ENCODE peak calls at places on chromosome 21, in ten cellular contexts. One of them, this sample, is unnamed.

GRCh38 chr21:40243676-40244075 is 376.4 kb downstream of the PCP4 start:
- DNase-seq in psoas muscle: no peak
- DNase-seq in pancreas: no peak
- DNase-seq in tibial artery: no peak
- DNase-seq in Panc1: no peak
- DNase-seq in CD4-positive, alpha-beta T cell: no peak
- DNase-seq in foreskin fibroblast: no peak
- DNase-seq in colonic mucosa: no peak
- DNase-seq in omental fat pad: no peak
- DNase-seq in transverse colon: no peak
- DNase-seq in this sample: no peak

GRCh38 chr21:29334717-29335428 is 36.2 kb downstream of the BACH1 start:
- DNase-seq in colonic mucosa: no peak
- DNase-seq in psoas muscle: no peak
- DNase-seq in foreskin fibroblast: peak; percentile 43
- DNase-seq in CD4-positive, alpha-beta T cell: no peak
- DNase-seq in transverse colon: no peak
- DNase-seq in pancreas: no peak
- DNase-seq in tibial artery: no peak
- DNase-seq in Panc1: no peak
- DNase-seq in omental fat pad: no peak
- DNase-seq in this sample: no peak

GRCh38 chr21:38533887-38534286 is 35.6 kb upstream of the ERG start:
- DNase-seq in pancreas: no peak
- DNase-seq in CD4-positive, alpha-beta T cell: no peak
- DNase-seq in psoas muscle: no peak
- DNase-seq in transverse colon: no peak
- DNase-seq in foreskin fibroblast: no peak
- DNase-seq in Panc1: no peak
- DNase-seq in omental fat pad: no peak
- DNase-seq in colonic mucosa: no peak
- DNase-seq in tibial artery: no peak
- DNase-seq in this sample: no peak

GRCh38 chr21:38159355-38159754 is 97.4 kb upstream of the KCNJ15 start:
- DNase-seq in omental fat pad: peak; percentile 52
- DNase-seq in colonic mucosa: peak; percentile 61
- DNase-seq in Panc1: peak; percentile 33
- DNase-seq in transverse colon: peak; percentile 58
- DNase-seq in pancreas: no peak
- DNase-seq in CD4-positive, alpha-beta T cell: peak; percentile 32
- DNase-seq in foreskin fibroblast: peak; percentile 71
- DNase-seq in psoas muscle: no peak
- DNase-seq in tibial artery: peak; percentile 70
- DNase-seq in this sample: peak; percentile 18

GRCh38 chr21:36203603-36203889 is 46.9 kb downstream of the DOP1B start:
- DNase-seq in foreskin fibroblast: peak; percentile 88
- DNase-seq in CD4-positive, alpha-beta T cell: no peak
- DNase-seq in Panc1: no peak
- DNase-seq in pancreas: no peak
- DNase-seq in transverse colon: no peak
- DNase-seq in tibial artery: no peak
- DNase-seq in omental fat pad: no peak
- DNase-seq in psoas muscle: no peak
- DNase-seq in colonic mucosa: no peak
- DNase-seq in this sample: no peak

GRCh38 chr21:41472769-41473548 is 35.0 kb downstream of the TMPRSS2 start:
- DNase-seq in transverse colon: no peak
- DNase-seq in pancreas: no peak
- DNase-seq in CD4-positive, alpha-beta T cell: no peak
- DNase-seq in psoas muscle: no peak
- DNase-seq in omental fat pad: no peak
- DNase-seq in colonic mucosa: no peak
- DNase-seq in tibial artery: no peak
- DNase-seq in Panc1: no peak
- DNase-seq in foreskin fibroblast: no peak
- DNase-seq in this sample: no peak

GRCh38 chr21:9839011-9839661 is 682.2 kb upstream of the TPTE start:
- DNase-seq in tibial artery: no peak
- DNase-seq in Panc1: no peak
- DNase-seq in colonic mucosa: no peak
- DNase-seq in psoas muscle: peak; percentile 56
- DNase-seq in pancreas: peak; percentile 72
- DNase-seq in omental fat pad: no peak
- DNase-seq in foreskin fibroblast: no peak
- DNase-seq in transverse colon: no peak
- DNase-seq in CD4-positive, alpha-beta T cell: no peak
- DNase-seq in this sample: no peak

GRCh38 chr21:32726742-32727477 is 903 bp downstream of the SYNJ1 start:
- DNase-seq in CD4-positive, alpha-beta T cell: no peak
- DNase-seq in colonic mucosa: peak; percentile 53
- DNase-seq in Panc1: no peak
- DNase-seq in psoas muscle: no peak
- DNase-seq in tibial artery: peak; percentile 25
- DNase-seq in omental fat pad: no peak
- DNase-seq in transverse colon: peak; percentile 42
- DNase-seq in pancreas: no peak
- DNase-seq in foreskin fibroblast: no peak
- DNase-seq in this sample: peak; percentile 4

GRCh38 chr21:17441370-17441769 is 71.5 kb upstream of the CXADR start:
- DNase-seq in pancreas: no peak
- DNase-seq in foreskin fibroblast: no peak
- DNase-seq in colonic mucosa: peak; percentile 78
- DNase-seq in CD4-positive, alpha-beta T cell: no peak
- DNase-seq in transverse colon: peak; percentile 77
- DNase-seq in tibial artery: no peak
- DNase-seq in omental fat pad: no peak
- DNase-seq in psoas muscle: no peak
- DNase-seq in Panc1: no peak
- DNase-seq in this sample: no peak

GRCh38 chr21:14923468-14923867 is 141.3 kb downstream of the NRIP1 start:
- DNase-seq in pancreas: no peak
- DNase-seq in Panc1: no peak
- DNase-seq in colonic mucosa: no peak
- DNase-seq in transverse colon: no peak
- DNase-seq in foreskin fibroblast: peak; percentile 12
- DNase-seq in psoas muscle: no peak
- DNase-seq in tibial artery: no peak
- DNase-seq in omental fat pad: no peak
- DNase-seq in CD4-positive, alpha-beta T cell: no peak
- DNase-seq in this sample: no peak

DNA sequence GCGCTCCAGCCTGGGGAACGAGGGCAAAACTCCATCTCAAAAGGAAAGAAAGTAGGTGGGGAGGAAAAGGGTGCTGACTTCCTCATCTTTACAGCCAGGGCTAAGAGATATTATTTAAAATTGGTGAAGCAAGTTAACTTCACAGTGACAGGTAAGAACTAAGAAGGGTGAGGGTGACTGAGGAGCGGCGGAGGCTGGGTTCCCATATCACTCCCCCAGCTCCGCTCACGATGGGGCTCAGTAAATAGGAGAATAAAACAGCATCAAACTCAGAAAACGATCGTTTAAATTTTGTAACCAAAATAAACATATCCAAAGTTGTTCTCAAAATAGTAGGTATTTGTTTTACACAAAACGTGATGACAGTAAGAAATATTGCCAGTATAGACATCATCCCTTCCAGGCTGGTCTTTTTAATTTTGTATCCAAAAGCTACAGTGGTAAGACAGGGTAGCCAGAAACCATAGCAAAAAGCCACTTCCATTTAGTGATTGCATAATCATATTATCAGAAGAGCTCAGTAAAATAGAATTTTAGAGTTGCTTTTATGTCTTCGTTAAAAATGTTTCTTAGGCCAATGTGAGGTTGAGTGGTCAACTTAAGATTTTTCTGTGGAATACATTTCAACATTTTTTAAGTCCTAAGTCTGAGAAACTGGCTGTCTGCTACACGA is 26.2 kb upstream of the ADARB1 start:
- DNase-seq in CD4-positive, alpha-beta T cell: no peak
- DNase-seq in tibial artery: no peak
- DNase-seq in omental fat pad: no peak
- DNase-seq in pancreas: no peak
- DNase-seq in colonic mucosa: no peak
- DNase-seq in Panc1: no peak
- DNase-seq in transverse colon: no peak
- DNase-seq in psoas muscle: no peak
- DNase-seq in foreskin fibroblast: no peak
- DNase-seq in this sample: no peak
- TF ChIP-seq CTCF in CD4-positive, alpha-beta T cell: no peak
- TF ChIP-seq CTCF in tibial artery: no peak
- TF ChIP-seq CTCF in omental fat pad: no peak
- TF ChIP-seq CTCF in pancreas: no peak
- TF ChIP-seq CTCF in colonic mucosa: no peak
- TF ChIP-seq CTCF in Panc1: no peak
- TF ChIP-seq CTCF in transverse colon: no peak
- TF ChIP-seq CTCF in psoas muscle: no peak
- TF ChIP-seq CTCF in foreskin fibroblast: no peak
- TF ChIP-seq CTCF in this sample: no peak

DNA sequence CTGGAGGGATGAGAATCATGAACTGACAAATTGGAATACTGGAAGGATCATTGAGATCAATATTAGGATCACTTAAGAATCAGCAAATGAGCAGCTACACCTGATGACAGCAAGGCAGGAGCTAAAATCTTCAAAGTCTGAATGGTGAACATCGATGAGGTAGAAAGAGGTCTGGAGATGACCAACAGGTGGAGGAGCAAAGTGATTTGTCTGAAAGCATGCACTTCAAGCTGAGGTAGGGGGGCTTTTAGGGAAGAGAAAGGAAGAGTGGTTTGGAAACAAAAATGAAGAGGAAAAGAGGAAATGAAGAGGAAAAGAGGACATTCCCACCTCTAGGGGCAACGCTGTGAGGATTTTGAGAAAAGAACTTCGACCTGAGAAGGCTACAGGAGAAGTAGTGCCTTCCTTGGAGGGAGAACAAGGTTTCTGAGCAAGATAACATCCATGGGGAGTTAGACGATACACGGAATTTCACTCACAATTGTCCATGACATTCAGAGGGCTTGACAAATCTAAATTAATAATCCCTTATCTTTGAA is 79.0 kb downstream of the APP start:
- DNase-seq in psoas muscle: no peak
- DNase-seq in CD4-positive, alpha-beta T cell: no peak
- DNase-seq in foreskin fibroblast: no peak
- DNase-seq in omental fat pad: no peak
- DNase-seq in transverse colon: no peak
- DNase-seq in Panc1: no peak
- DNase-seq in colonic mucosa: no peak
- DNase-seq in pancreas: no peak
- DNase-seq in tibial artery: no peak
- DNase-seq in this sample: no peak
- TF ChIP-seq CTCF in psoas muscle: no peak
- TF ChIP-seq CTCF in CD4-positive, alpha-beta T cell: no peak
- TF ChIP-seq CTCF in foreskin fibroblast: no peak
- TF ChIP-seq CTCF in omental fat pad: no peak
- TF ChIP-seq CTCF in transverse colon: no peak
- TF ChIP-seq CTCF in Panc1: peak; percentile 21
- TF ChIP-seq CTCF in colonic mucosa: no peak
- TF ChIP-seq CTCF in pancreas: no peak
- TF ChIP-seq CTCF in tibial artery: no peak
- TF ChIP-seq CTCF in this sample: no peak

GRCh38 chr21:24509131-24509530 is 1098.2 kb downstream of the MRPL39 start:
- DNase-seq in pancreas: no peak
- DNase-seq in CD4-positive, alpha-beta T cell: no peak
- DNase-seq in foreskin fibroblast: no peak
- DNase-seq in tibial artery: no peak
- DNase-seq in psoas muscle: no peak
- DNase-seq in omental fat pad: no peak
- DNase-seq in Panc1: no peak
- DNase-seq in transverse colon: no peak
- DNase-seq in colonic mucosa: no peak
- DNase-seq in this sample: no peak

DNA sequence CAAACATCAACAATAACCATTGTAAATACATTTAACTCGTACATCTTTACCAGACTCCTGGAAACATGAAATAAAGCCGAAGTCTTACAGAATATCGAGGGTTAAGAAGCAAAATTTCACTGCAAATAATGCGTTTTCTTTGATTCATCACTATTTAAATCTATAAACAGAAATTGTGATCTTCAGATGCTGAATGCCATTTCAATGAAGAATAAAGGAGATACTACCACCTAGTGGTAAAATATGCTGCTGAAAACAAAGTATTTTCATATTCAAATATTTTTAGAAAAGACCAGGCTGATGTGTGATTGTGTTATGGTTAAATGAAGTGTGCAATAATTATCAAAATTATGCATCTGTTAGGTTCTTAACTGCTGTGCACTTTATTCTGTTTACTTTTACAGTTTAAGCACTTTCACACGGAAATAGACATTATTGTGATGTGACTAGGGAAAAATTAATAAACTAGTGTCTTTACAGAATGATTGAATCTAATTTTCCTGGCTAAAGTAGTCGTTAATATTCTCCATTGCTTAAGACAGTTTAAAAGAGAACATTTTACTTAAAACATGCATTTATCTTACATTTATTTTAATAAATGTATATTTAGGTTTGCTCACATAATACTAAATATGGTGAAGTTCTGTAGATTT is 1093.1 kb downstream of the MRPL39 start:
- DNase-seq in colonic mucosa: no peak
- DNase-seq in foreskin fibroblast: no peak
- DNase-seq in psoas muscle: no peak
- DNase-seq in pancreas: no peak
- DNase-seq in CD4-positive, alpha-beta T cell: no peak
- DNase-seq in transverse colon: no peak
- DNase-seq in Panc1: peak; percentile 1
- DNase-seq in omental fat pad: no peak
- DNase-seq in tibial artery: no peak
- DNase-seq in this sample: no peak
- TF ChIP-seq CTCF in colonic mucosa: no peak
- TF ChIP-seq CTCF in foreskin fibroblast: no peak
- TF ChIP-seq CTCF in psoas muscle: peak; percentile 23
- TF ChIP-seq CTCF in pancreas: peak; percentile 33
- TF ChIP-seq CTCF in CD4-positive, alpha-beta T cell: peak; percentile 39
- TF ChIP-seq CTCF in transverse colon: no peak
- TF ChIP-seq CTCF in Panc1: peak; percentile 51
- TF ChIP-seq CTCF in omental fat pad: no peak
- TF ChIP-seq CTCF in tibial artery: no peak
- TF ChIP-seq CTCF in this sample: peak; percentile 30

DNA sequence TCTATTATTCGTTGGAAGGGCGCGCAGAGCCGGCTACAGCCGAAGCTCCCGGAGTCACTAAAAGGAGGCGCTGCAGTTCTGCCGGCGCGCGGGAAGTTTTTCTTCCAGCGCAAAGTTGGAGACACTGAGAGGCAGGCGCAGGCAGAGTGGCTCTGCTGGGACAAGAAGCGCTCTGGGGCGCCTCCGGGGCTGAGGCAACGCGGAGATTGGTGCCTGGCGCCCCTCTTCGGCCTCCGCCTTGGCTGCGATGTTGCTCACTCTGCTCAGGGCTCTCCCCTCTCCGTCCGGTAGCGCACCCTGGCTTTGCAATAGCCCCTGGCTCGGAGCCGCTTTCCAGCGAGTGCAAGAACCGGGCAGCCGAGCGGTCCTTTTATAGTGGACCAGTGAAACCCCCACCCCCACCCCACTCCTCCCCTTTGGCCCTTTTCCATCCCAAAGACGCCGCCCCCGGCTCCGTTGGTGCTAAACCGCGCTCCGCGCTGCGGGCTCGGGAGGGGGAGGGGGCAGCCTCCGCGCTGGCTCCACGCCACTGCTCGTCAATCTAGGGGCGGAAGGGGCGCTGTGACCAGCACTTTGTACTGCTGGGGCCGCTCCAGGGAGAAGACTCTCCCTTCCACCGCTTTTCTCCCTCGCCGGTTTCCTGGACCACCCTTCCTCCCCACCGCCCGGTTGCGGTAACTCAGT is at the start of gene ADAMTS1:
- DNase-seq in foreskin fibroblast: peak; percentile 92
- DNase-seq in CD4-positive, alpha-beta T cell: no peak
- DNase-seq in transverse colon: peak; percentile 76
- DNase-seq in psoas muscle: peak; percentile 97
- DNase-seq in Panc1: no peak
- DNase-seq in colonic mucosa: peak; percentile 78
- DNase-seq in tibial artery: peak; percentile 93
- DNase-seq in pancreas: peak; percentile 94
- DNase-seq in omental fat pad: peak; percentile 80
- DNase-seq in this sample: peak; percentile 77
- TF ChIP-seq CTCF in foreskin fibroblast: peak; percentile 3
- TF ChIP-seq CTCF in CD4-positive, alpha-beta T cell: no peak
- TF ChIP-seq CTCF in transverse colon: no peak
- TF ChIP-seq CTCF in psoas muscle: peak; percentile 19
- TF ChIP-seq CTCF in Panc1: peak; percentile 8
- TF ChIP-seq CTCF in colonic mucosa: no peak
- TF ChIP-seq CTCF in tibial artery: no peak
- TF ChIP-seq CTCF in pancreas: no peak
- TF ChIP-seq CTCF in omental fat pad: no peak
- TF ChIP-seq CTCF in this sample: no peak